ENCODE peak calls at places on chromosomes 5 and 9, in eight cellular contexts. One of them, this sample, is unnamed.

GRCh38 chr9:132776268-132776667 is 101.8 kb downstream of the AK8 start:
- DNase-seq in heart left ventricle: no peak
- DNase-seq in AG04450: no peak
- DNase-seq in PC-9: no peak
- DNase-seq in HL-60: no peak
- DNase-seq in AG04449: no peak
- DNase-seq in fibroblast of pulmonary artery: no peak
- DNase-seq in B cell: no peak
- DNase-seq in this sample: no peak

GRCh38 chr9:81522721-81523551 is 166.4 kb downstream of the TLE1 start:
- DNase-seq in heart left ventricle: no peak
- DNase-seq in AG04450: peak; percentile 11
- DNase-seq in PC-9: no peak
- DNase-seq in HL-60: peak; percentile 12
- DNase-seq in AG04449: no peak
- DNase-seq in fibroblast of pulmonary artery: peak; percentile 80
- DNase-seq in B cell: peak; percentile 63
- DNase-seq in this sample: peak; percentile 23

GRCh38 chr9:111979561-111979960 is 82.9 kb downstream of the UGCG start:
- DNase-seq in heart left ventricle: no peak
- DNase-seq in AG04450: no peak
- DNase-seq in PC-9: no peak
- DNase-seq in HL-60: no peak
- DNase-seq in AG04449: no peak
- DNase-seq in fibroblast of pulmonary artery: no peak
- DNase-seq in B cell: no peak
- DNase-seq in this sample: no peak

GRCh38 chr5:80975065-80975464 is 14.9 kb downstream of the RASGRF2 start:
- DNase-seq in heart left ventricle: no peak
- DNase-seq in AG04450: no peak
- DNase-seq in PC-9: no peak
- DNase-seq in HL-60: no peak
- DNase-seq in AG04449: no peak
- DNase-seq in fibroblast of pulmonary artery: no peak
- DNase-seq in B cell: no peak
- DNase-seq in this sample: no peak

GRCh38 chr9:110502842-110503241 is 76.7 kb downstream of the SVEP1 start:
- DNase-seq in heart left ventricle: no peak
- DNase-seq in AG04450: no peak
- DNase-seq in PC-9: no peak
- DNase-seq in HL-60: no peak
- DNase-seq in AG04449: no peak
- DNase-seq in fibroblast of pulmonary artery: peak; percentile 14
- DNase-seq in B cell: no peak
- DNase-seq in this sample: no peak

GRCh38 chr5:125890387-125890955 is 532.7 kb upstream of the GRAMD2B start:
- DNase-seq in heart left ventricle: no peak
- DNase-seq in AG04450: no peak
- DNase-seq in PC-9: no peak
- DNase-seq in HL-60: no peak
- DNase-seq in AG04449: no peak
- DNase-seq in fibroblast of pulmonary artery: peak; percentile 67
- DNase-seq in B cell: no peak
- DNase-seq in this sample: no peak

GRCh38 chr5:138653502-138653901 is 78.3 kb upstream of the HSPA9 start:
- DNase-seq in heart left ventricle: peak; percentile 46
- DNase-seq in AG04450: no peak
- DNase-seq in PC-9: peak; percentile 55
- DNase-seq in HL-60: no peak
- DNase-seq in AG04449: no peak
- DNase-seq in fibroblast of pulmonary artery: peak; percentile 55
- DNase-seq in B cell: no peak
- DNase-seq in this sample: no peak

GRCh38 chr5:169157064-169157463 is 143.9 kb downstream of the SLIT3 start:
- DNase-seq in heart left ventricle: no peak
- DNase-seq in AG04450: no peak
- DNase-seq in PC-9: no peak
- DNase-seq in HL-60: no peak
- DNase-seq in AG04449: no peak
- DNase-seq in fibroblast of pulmonary artery: no peak
- DNase-seq in B cell: no peak
- DNase-seq in this sample: no peak

GRCh38 chr9:20441704-20442423 is 180.4 kb downstream of the MLLT3 start:
- DNase-seq in heart left ventricle: no peak
- DNase-seq in AG04450: no peak
- DNase-seq in PC-9: no peak
- DNase-seq in HL-60: no peak
- DNase-seq in AG04449: no peak
- DNase-seq in fibroblast of pulmonary artery: no peak
- DNase-seq in B cell: no peak
- DNase-seq in this sample: no peak

GRCh38 chr5:115490601-115491000 is 54.0 kb downstream of the FEM1C start:
- DNase-seq in heart left ventricle: no peak
- DNase-seq in AG04450: no peak
- DNase-seq in PC-9: no peak
- DNase-seq in HL-60: no peak
- DNase-seq in AG04449: no peak
- DNase-seq in fibroblast of pulmonary artery: no peak
- DNase-seq in B cell: no peak
- DNase-seq in this sample: no peak

GRCh38 chr5:79236364-79236969 is 536 bp downstream of the JMY start:
- DNase-seq in heart left ventricle: peak; percentile 36
- DNase-seq in AG04450: no peak
- DNase-seq in PC-9: peak; percentile 25
- DNase-seq in HL-60: no peak
- DNase-seq in AG04449: no peak
- DNase-seq in fibroblast of pulmonary artery: peak; percentile 30
- DNase-seq in B cell: peak; percentile 61
- DNase-seq in this sample: no peak

GRCh38 chr5:151264113-151264512 is 11.1 kb downstream of the GM2A start:
- DNase-seq in heart left ventricle: no peak
- DNase-seq in AG04450: no peak
- DNase-seq in PC-9: peak; percentile 28
- DNase-seq in HL-60: no peak
- DNase-seq in AG04449: no peak
- DNase-seq in fibroblast of pulmonary artery: peak; percentile 42
- DNase-seq in B cell: no peak
- DNase-seq in this sample: no peak

GRCh38 chr9:34158362-34158869 is 20.4 kb upstream of the UBAP1 start:
- DNase-seq in heart left ventricle: no peak
- DNase-seq in AG04450: peak; percentile 62
- DNase-seq in PC-9: peak; percentile 16
- DNase-seq in HL-60: no peak
- DNase-seq in AG04449: peak; percentile 82
- DNase-seq in fibroblast of pulmonary artery: peak; percentile 71
- DNase-seq in B cell: no peak
- DNase-seq in this sample: no peak

GRCh38 chr9:92882276-92882675 is 4.4 kb upstream of the ZNF484 start:
- DNase-seq in heart left ventricle: no peak
- DNase-seq in AG04450: no peak
- DNase-seq in PC-9: no peak
- DNase-seq in HL-60: no peak
- DNase-seq in AG04449: no peak
- DNase-seq in fibroblast of pulmonary artery: no peak
- DNase-seq in B cell: no peak
- DNase-seq in this sample: no peak

GRCh38 chr5:59124983-59125960 is 542.4 kb downstream of the RAB3C start:
- DNase-seq in heart left ventricle: peak; percentile 30
- DNase-seq in AG04450: no peak
- DNase-seq in PC-9: no peak
- DNase-seq in HL-60: no peak
- DNase-seq in AG04449: no peak
- DNase-seq in fibroblast of pulmonary artery: peak; percentile 23
- DNase-seq in B cell: no peak
- DNase-seq in this sample: no peak

GRCh38 chr9:126051446-126052130 is 275.0 kb upstream of the MVB12B start:
- DNase-seq in heart left ventricle: no peak
- DNase-seq in AG04450: no peak
- DNase-seq in PC-9: no peak
- DNase-seq in HL-60: no peak
- DNase-seq in AG04449: no peak
- DNase-seq in fibroblast of pulmonary artery: no peak
- DNase-seq in B cell: no peak
- DNase-seq in this sample: no peak

GRCh38 chr9:111276723-111277122 is 53.3 kb downstream of the OR2K2 start:
- DNase-seq in heart left ventricle: no peak
- DNase-seq in AG04450: no peak
- DNase-seq in PC-9: no peak
- DNase-seq in HL-60: no peak
- DNase-seq in AG04449: no peak
- DNase-seq in fibroblast of pulmonary artery: no peak
- DNase-seq in B cell: no peak
- DNase-seq in this sample: no peak

GRCh38 chr5:124871299-124871698 is 124.9 kb upstream of the ZNF608 start:
- DNase-seq in heart left ventricle: no peak
- DNase-seq in AG04450: no peak
- DNase-seq in PC-9: no peak
- DNase-seq in HL-60: no peak
- DNase-seq in AG04449: peak; percentile 26
- DNase-seq in fibroblast of pulmonary artery: peak; percentile 32
- DNase-seq in B cell: no peak
- DNase-seq in this sample: no peak

GRCh38 chr9:137228968-137229896 is 1.5 kb upstream of the SLC34A3 start:
- DNase-seq in heart left ventricle: no peak
- DNase-seq in AG04450: no peak
- DNase-seq in PC-9: no peak
- DNase-seq in HL-60: no peak
- DNase-seq in AG04449: no peak
- DNase-seq in fibroblast of pulmonary artery: no peak
- DNase-seq in B cell: no peak
- DNase-seq in this sample: no peak
- TF ChIP-seq CTCF in heart left ventricle: no peak
- TF ChIP-seq CTCF in AG04450: no peak
- TF ChIP-seq CTCF in PC-9: no peak
- TF ChIP-seq CTCF in HL-60: no peak
- TF ChIP-seq CTCF in AG04449: no peak
- TF ChIP-seq CTCF in fibroblast of pulmonary artery: no peak
- TF ChIP-seq CTCF in B cell: no peak
- TF ChIP-seq CTCF in this sample: no peak

DNA sequence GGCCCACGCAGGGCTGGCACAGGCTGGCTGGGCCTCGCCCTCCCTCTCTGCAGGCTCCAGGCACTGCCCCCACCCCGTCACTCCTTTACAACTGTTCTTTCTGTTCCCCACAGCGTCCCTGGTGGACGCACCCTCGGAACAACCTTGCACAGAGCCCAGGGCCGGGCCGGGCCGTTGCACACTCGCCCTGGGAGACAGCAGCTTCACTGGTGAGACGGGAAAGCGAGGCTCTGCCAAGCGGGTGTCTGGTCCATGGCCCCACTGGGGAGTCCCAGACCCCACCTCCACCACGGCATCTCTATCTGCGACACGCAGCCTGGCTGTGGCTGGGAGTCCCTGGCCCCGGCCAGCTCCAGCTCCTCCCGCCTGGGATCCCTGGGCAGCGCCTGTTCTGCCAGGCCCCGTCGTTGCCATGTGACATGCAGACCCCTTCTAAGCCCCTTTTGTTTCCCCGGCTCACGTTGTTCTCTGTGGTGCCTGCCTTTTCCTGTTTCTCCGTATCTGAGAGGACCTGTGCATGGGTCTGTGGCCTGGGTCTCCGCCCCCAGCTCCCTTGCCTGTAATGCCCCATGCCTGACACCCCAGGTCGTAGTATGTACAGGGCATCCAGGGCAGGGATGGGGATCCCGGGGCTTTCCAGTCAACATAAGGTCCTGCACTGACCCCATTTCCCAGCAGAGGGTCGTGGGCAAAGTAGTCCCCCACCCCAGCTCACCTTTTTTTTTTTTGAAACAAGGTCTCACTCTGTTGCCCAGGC is 18.6 kb upstream of the QSOX2 start:
- DNase-seq in heart left ventricle: no peak
- DNase-seq in AG04450: no peak
- DNase-seq in PC-9: no peak
- DNase-seq in HL-60: no peak
- DNase-seq in AG04449: no peak
- DNase-seq in fibroblast of pulmonary artery: no peak
- DNase-seq in B cell: no peak
- DNase-seq in this sample: no peak
- TF ChIP-seq CTCF in heart left ventricle: no peak
- TF ChIP-seq CTCF in AG04450: no peak
- TF ChIP-seq CTCF in PC-9: no peak
- TF ChIP-seq CTCF in HL-60: no peak
- TF ChIP-seq CTCF in AG04449: no peak
- TF ChIP-seq CTCF in fibroblast of pulmonary artery: no peak
- TF ChIP-seq CTCF in B cell: no peak
- TF ChIP-seq CTCF in this sample: no peak

DNA sequence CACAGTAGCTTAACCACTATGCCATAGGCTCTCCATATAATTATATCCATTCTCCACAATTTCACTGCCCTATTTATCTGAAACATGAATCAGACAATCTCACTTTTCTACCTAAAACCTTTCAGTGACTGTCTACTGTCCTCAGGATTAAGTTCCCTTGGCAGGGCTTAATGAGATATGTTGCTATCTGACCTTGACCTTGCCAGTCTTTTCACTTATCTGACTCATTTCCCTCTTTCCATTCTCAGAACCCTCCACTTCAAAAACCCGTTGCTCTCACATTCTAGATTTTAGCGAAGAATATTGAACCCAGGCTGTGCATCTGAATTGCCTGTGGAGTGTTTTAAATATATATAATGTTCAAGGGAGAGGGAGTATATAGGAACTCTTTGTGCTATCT is 452.1 kb upstream of the MPDZ start:
- DNase-seq in heart left ventricle: no peak
- DNase-seq in AG04450: no peak
- DNase-seq in PC-9: no peak
- DNase-seq in HL-60: no peak
- DNase-seq in AG04449: no peak
- DNase-seq in fibroblast of pulmonary artery: no peak
- DNase-seq in B cell: no peak
- DNase-seq in this sample: no peak
- TF ChIP-seq CTCF in heart left ventricle: no peak
- TF ChIP-seq CTCF in AG04450: no peak
- TF ChIP-seq CTCF in PC-9: no peak
- TF ChIP-seq CTCF in HL-60: no peak
- TF ChIP-seq CTCF in AG04449: no peak
- TF ChIP-seq CTCF in fibroblast of pulmonary artery: no peak
- TF ChIP-seq CTCF in B cell: no peak
- TF ChIP-seq CTCF in this sample: no peak

DNA sequence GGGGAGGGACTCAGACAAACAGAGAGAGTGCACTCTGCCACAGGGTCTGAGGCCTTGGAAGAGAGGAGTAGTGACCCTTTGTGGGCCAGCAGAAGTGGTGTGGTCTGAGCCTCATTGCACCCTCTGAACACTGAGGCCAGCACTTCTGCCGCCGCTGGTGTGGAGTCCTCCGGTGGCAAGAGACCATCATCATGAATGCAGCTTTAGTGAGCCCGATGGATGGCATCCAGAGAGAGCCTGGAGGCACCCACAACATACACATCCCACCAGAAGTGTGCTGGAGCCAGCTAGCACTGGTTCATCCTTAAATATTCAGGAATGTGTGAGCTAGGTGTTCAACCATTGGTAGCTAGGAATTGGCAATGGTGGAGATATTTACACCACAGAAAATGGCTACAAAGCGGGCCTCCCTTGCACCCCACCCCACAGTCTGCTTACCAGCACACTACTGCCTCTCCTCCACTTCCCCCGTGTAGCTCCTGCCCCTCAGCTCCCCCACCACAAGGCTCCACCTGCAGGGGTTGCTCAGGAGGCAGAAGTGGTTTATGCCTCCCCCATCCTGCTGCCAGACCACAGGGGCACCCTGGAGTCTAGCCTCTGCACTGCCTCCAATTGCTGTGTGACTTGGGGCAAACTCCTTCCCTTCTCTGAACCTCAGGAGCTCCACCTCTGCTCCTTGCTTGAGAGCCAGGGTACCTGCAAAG is 16.4 kb downstream of the SLC6A7 start:
- DNase-seq in heart left ventricle: no peak
- DNase-seq in AG04450: no peak
- DNase-seq in PC-9: no peak
- DNase-seq in HL-60: no peak
- DNase-seq in AG04449: no peak
- DNase-seq in fibroblast of pulmonary artery: no peak
- DNase-seq in B cell: no peak
- DNase-seq in this sample: no peak
- TF ChIP-seq CTCF in heart left ventricle: no peak
- TF ChIP-seq CTCF in AG04450: no peak
- TF ChIP-seq CTCF in PC-9: no peak
- TF ChIP-seq CTCF in HL-60: no peak
- TF ChIP-seq CTCF in AG04449: no peak
- TF ChIP-seq CTCF in fibroblast of pulmonary artery: no peak
- TF ChIP-seq CTCF in B cell: no peak
- TF ChIP-seq CTCF in this sample: no peak

This sample was measured in AG09319.